ENCODE peak calls at places on chromosome X, in eight cellular contexts. One of them, this sample, is unnamed.

GRCh38 chrX:10906861-10907260 is 204.3 kb upstream of the HCCS start:
- DNase-seq in HCT116: no peak
- DNase-seq in kidney: no peak
- DNase-seq in heart right ventricle: no peak
- DNase-seq in A549: no peak
- DNase-seq in hepatocyte: no peak
- DNase-seq in uterus: no peak
- DNase-seq in endodermal cell: no peak
- DNase-seq in this sample: no peak

GRCh38 chrX:2928583-2929434 is at the start of gene ARSD:
- DNase-seq in HCT116: peak; percentile 55
- DNase-seq in kidney: peak; percentile 99
- DNase-seq in heart right ventricle: peak; percentile 87
- DNase-seq in A549: peak; percentile 73
- DNase-seq in hepatocyte: peak; percentile 98
- DNase-seq in uterus: peak; percentile 94
- DNase-seq in endodermal cell: peak; percentile 98
- DNase-seq in this sample: peak; percentile 67

GRCh38 chrX:155144926-155145325 is 71.3 kb upstream of the VBP1 start:
- DNase-seq in HCT116: no peak
- DNase-seq in kidney: no peak
- DNase-seq in heart right ventricle: no peak
- DNase-seq in A549: no peak
- DNase-seq in hepatocyte: no peak
- DNase-seq in uterus: no peak
- DNase-seq in endodermal cell: no peak
- DNase-seq in this sample: peak; percentile 15

GRCh38 chrX:150454508-150455219 is 91.5 kb downstream of the MAMLD1 start:
- DNase-seq in HCT116: no peak
- DNase-seq in kidney: no peak
- DNase-seq in heart right ventricle: no peak
- DNase-seq in A549: no peak
- DNase-seq in hepatocyte: no peak
- DNase-seq in uterus: no peak
- DNase-seq in endodermal cell: no peak
- DNase-seq in this sample: no peak

GRCh38 chrX:154980330-154981115 is 42.0 kb downstream of the F8 start:
- DNase-seq in HCT116: peak; percentile 45
- DNase-seq in kidney: peak; percentile 64
- DNase-seq in heart right ventricle: peak; percentile 74
- DNase-seq in A549: peak; percentile 48
- DNase-seq in hepatocyte: peak; percentile 71
- DNase-seq in uterus: peak; percentile 75
- DNase-seq in endodermal cell: peak; percentile 88
- DNase-seq in this sample: peak; percentile 31

GRCh38 chrX:13923845-13924244 is 105.8 kb downstream of the GEMIN8 start:
- DNase-seq in HCT116: no peak
- DNase-seq in kidney: no peak
- DNase-seq in heart right ventricle: no peak
- DNase-seq in A549: no peak
- DNase-seq in hepatocyte: no peak
- DNase-seq in uterus: no peak
- DNase-seq in endodermal cell: no peak
- DNase-seq in this sample: peak; percentile 26

GRCh38 chrX:11672213-11672612 is 6.5 kb upstream of the ARHGAP6 start:
- DNase-seq in HCT116: no peak
- DNase-seq in kidney: no peak
- DNase-seq in heart right ventricle: no peak
- DNase-seq in A549: no peak
- DNase-seq in hepatocyte: no peak
- DNase-seq in uterus: no peak
- DNase-seq in endodermal cell: no peak
- DNase-seq in this sample: no peak

GRCh38 chrX:49184294-49185061 is 1.7 kb downstream of the PRICKLE3 start:
- DNase-seq in HCT116: peak; percentile 86
- DNase-seq in kidney: peak; percentile 97
- DNase-seq in heart right ventricle: peak; percentile 92
- DNase-seq in A549: peak; percentile 69
- DNase-seq in hepatocyte: peak; percentile 93
- DNase-seq in uterus: peak; percentile 97
- DNase-seq in endodermal cell: peak; percentile 97
- DNase-seq in this sample: peak; percentile 76

GRCh38 chrX:131704136-131704695 is 160.3 kb downstream of the OR13H1 start:
- DNase-seq in HCT116: no peak
- DNase-seq in kidney: peak; percentile 91
- DNase-seq in heart right ventricle: peak; percentile 4
- DNase-seq in A549: peak; percentile 55
- DNase-seq in hepatocyte: no peak
- DNase-seq in uterus: peak; percentile 94
- DNase-seq in endodermal cell: no peak
- DNase-seq in this sample: no peak

GRCh38 chrX:20487227-20487626 is 220.5 kb upstream of the RPS6KA3 start:
- DNase-seq in HCT116: peak; percentile 1
- DNase-seq in kidney: no peak
- DNase-seq in heart right ventricle: no peak
- DNase-seq in A549: no peak
- DNase-seq in hepatocyte: no peak
- DNase-seq in uterus: no peak
- DNase-seq in endodermal cell: no peak
- DNase-seq in this sample: peak; percentile 20

GRCh38 chrX:5681159-5681558 is 547.5 kb downstream of the NLGN4X start:
- DNase-seq in HCT116: no peak
- DNase-seq in kidney: no peak
- DNase-seq in heart right ventricle: no peak
- DNase-seq in A549: no peak
- DNase-seq in hepatocyte: peak; percentile 21
- DNase-seq in uterus: no peak
- DNase-seq in endodermal cell: no peak
- DNase-seq in this sample: no peak

GRCh38 chrX:150198776-150199175 is 164.3 kb upstream of the MAMLD1 start:
- DNase-seq in HCT116: no peak
- DNase-seq in kidney: no peak
- DNase-seq in heart right ventricle: no peak
- DNase-seq in A549: no peak
- DNase-seq in hepatocyte: no peak
- DNase-seq in uterus: no peak
- DNase-seq in endodermal cell: no peak
- DNase-seq in this sample: no peak

GRCh38 chrX:22135171-22135711 is 103.1 kb downstream of the PHEX start:
- DNase-seq in HCT116: no peak
- DNase-seq in kidney: no peak
- DNase-seq in heart right ventricle: no peak
- DNase-seq in A549: no peak
- DNase-seq in hepatocyte: no peak
- DNase-seq in uterus: no peak
- DNase-seq in endodermal cell: no peak
- DNase-seq in this sample: peak; percentile 26

GRCh38 chrX:46311581-46312120 is 233.6 kb downstream of the ZNF674 start:
- DNase-seq in HCT116: no peak
- DNase-seq in kidney: no peak
- DNase-seq in heart right ventricle: no peak
- DNase-seq in A549: no peak
- DNase-seq in hepatocyte: no peak
- DNase-seq in uterus: no peak
- DNase-seq in endodermal cell: no peak
- DNase-seq in this sample: no peak

GRCh38 chrX:155612312-155613224 is at the start of gene TMLHE:
- DNase-seq in HCT116: peak; percentile 19
- DNase-seq in kidney: peak; percentile 88
- DNase-seq in heart right ventricle: peak; percentile 61
- DNase-seq in A549: peak; percentile 46
- DNase-seq in hepatocyte: peak; percentile 80
- DNase-seq in uterus: peak; percentile 41
- DNase-seq in endodermal cell: peak; percentile 78
- DNase-seq in this sample: peak; percentile 6

GRCh38 chrX:79169484-79169883 is 25.0 kb downstream of the GPR174 start:
- DNase-seq in HCT116: no peak
- DNase-seq in kidney: no peak
- DNase-seq in heart right ventricle: no peak
- DNase-seq in A549: no peak
- DNase-seq in hepatocyte: no peak
- DNase-seq in uterus: no peak
- DNase-seq in endodermal cell: no peak
- DNase-seq in this sample: no peak

DNA sequence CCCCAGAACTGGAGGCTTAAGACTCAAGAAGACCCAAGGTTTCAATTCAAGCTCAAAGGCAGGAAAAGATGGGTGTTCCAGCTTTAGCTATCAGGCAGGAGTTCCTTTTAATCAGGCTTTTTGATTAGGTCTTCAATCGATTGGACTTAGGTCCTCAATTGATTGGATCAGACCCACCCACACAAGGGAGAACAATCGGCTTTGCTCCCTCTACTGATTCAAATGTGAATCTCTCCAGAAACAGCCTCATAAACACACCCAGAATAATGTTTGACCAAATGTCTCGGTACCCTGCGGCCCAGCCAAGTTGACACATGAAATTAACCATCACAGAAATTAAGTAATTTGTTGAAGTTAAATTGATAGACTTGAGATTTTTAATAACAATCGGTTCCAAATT is 917.1 kb upstream of the FTHL17 start:
- DNase-seq in HCT116: no peak
- DNase-seq in kidney: no peak
- DNase-seq in heart right ventricle: no peak
- DNase-seq in A549: no peak
- DNase-seq in hepatocyte: no peak
- DNase-seq in uterus: no peak
- DNase-seq in endodermal cell: no peak
- DNase-seq in this sample: no peak
- TF ChIP-seq CTCF in HCT116: no peak
- TF ChIP-seq CTCF in kidney: no peak
- TF ChIP-seq CTCF in heart right ventricle: no peak
- TF ChIP-seq CTCF in A549: no peak
- TF ChIP-seq CTCF in hepatocyte: no peak
- TF ChIP-seq CTCF in uterus: no peak
- TF ChIP-seq CTCF in endodermal cell: peak; percentile 47
- TF ChIP-seq CTCF in this sample: no peak

GRCh38 chrX:7314425-7314824 is 166.5 kb upstream of the PUDP start:
- DNase-seq in HCT116: no peak
- DNase-seq in kidney: no peak
- DNase-seq in heart right ventricle: no peak
- DNase-seq in A549: no peak
- DNase-seq in hepatocyte: no peak
- DNase-seq in uterus: no peak
- DNase-seq in endodermal cell: no peak
- DNase-seq in this sample: no peak

GRCh38 chrX:7318246-7318645 is 170.3 kb upstream of the PUDP start:
- DNase-seq in HCT116: no peak
- DNase-seq in kidney: no peak
- DNase-seq in heart right ventricle: no peak
- DNase-seq in A549: no peak
- DNase-seq in hepatocyte: no peak
- DNase-seq in uterus: no peak
- DNase-seq in endodermal cell: no peak
- DNase-seq in this sample: no peak

GRCh38 chrX:7316280-7316679 is 168.3 kb upstream of the PUDP start:
- DNase-seq in HCT116: no peak
- DNase-seq in kidney: no peak
- DNase-seq in heart right ventricle: no peak
- DNase-seq in A549: no peak
- DNase-seq in hepatocyte: no peak
- DNase-seq in uterus: no peak
- DNase-seq in endodermal cell: no peak
- DNase-seq in this sample: peak; percentile 14

GRCh38 chrX:7318661-7319060 is 170.7 kb upstream of the PUDP start:
- DNase-seq in HCT116: no peak
- DNase-seq in kidney: no peak
- DNase-seq in heart right ventricle: no peak
- DNase-seq in A549: no peak
- DNase-seq in hepatocyte: no peak
- DNase-seq in uterus: no peak
- DNase-seq in endodermal cell: peak; percentile 45
- DNase-seq in this sample: no peak

DNA sequence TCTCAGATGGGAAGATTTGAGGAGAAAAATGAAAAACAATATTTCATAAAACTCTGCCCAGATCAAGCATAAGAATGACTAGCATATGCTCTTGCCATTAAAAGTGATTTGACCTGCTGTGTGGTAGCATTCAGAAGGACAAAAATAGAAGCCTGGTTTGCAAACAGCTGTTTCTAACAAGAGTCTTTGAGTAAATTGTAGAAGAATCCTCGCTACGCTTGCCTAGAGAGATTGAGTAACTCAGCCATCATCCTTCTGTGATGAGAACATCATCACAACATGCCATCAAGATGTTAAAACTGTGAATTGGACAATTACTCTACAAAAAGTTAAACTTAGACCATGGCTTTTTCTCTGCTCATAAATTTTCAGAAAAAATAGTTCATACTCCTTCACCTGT is 168.9 kb upstream of the PUDP start:
- DNase-seq in HCT116: no peak
- DNase-seq in kidney: no peak
- DNase-seq in heart right ventricle: no peak
- DNase-seq in A549: no peak
- DNase-seq in hepatocyte: no peak
- DNase-seq in uterus: no peak
- DNase-seq in endodermal cell: no peak
- DNase-seq in this sample: no peak
- H3K27ac ChIP-seq in HCT116: no peak overlapping the region
- H3K27ac ChIP-seq in kidney: no peak overlapping the region
- H3K27ac ChIP-seq in heart right ventricle: no peak overlapping the region
- H3K27ac ChIP-seq in A549: no peak overlapping the region
- H3K27ac ChIP-seq in hepatocyte: no peak overlapping the region
- H3K27ac ChIP-seq in uterus: no peak overlapping the region
- H3K27ac ChIP-seq in endodermal cell: no peak overlapping the region
- H3K27ac ChIP-seq in this sample: no peak overlapping the region

DNA sequence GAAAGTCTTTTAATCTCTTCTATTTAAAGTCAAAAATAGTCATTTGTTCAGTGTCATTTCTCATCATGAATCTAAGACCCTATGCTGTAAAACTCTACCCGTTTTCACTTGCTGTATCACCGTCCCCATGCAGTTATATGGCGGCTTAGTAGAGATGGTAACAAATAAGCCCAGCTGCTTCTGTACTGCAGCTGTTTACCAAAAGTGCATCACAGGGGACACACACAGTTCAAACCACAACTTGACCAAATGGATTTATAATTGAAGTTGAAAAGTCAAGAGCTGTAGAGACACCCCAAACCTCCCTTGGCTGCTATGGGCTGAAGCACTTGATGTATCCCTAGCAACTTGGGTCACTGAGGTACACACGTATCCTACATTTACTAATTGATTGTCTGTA is 219.0 kb upstream of the FGF13 start:
- DNase-seq in HCT116: no peak
- DNase-seq in kidney: no peak
- DNase-seq in heart right ventricle: no peak
- DNase-seq in A549: no peak
- DNase-seq in hepatocyte: no peak
- DNase-seq in uterus: no peak
- DNase-seq in endodermal cell: no peak
- DNase-seq in this sample: no peak
- TF ChIP-seq CTCF in HCT116: no peak
- TF ChIP-seq CTCF in kidney: no peak
- TF ChIP-seq CTCF in heart right ventricle: no peak
- TF ChIP-seq CTCF in A549: no peak
- TF ChIP-seq CTCF in hepatocyte: no peak
- TF ChIP-seq CTCF in uterus: no peak
- TF ChIP-seq CTCF in endodermal cell: no peak
- TF ChIP-seq CTCF in this sample: no peak

DNA sequence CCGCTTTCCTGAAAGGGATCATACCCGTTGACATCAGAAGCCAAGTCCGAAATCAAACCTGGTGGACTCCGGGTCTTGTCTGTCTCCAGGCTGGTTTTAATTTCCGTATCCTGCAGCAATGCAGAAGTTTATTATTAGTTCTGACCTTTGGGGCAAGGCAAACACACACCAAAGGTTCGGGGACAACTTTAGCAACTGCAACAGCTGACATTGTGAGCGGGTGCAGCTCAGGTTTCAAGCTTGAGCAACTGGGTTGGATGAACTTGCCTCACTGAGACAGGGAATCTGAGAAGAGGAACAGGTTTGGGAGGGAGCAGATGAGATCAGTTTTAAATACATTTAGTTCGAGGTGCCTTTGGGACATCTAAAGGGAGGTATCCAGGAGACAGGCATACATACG is 110.7 kb downstream of the GNL3L start:
- DNase-seq in HCT116: no peak
- DNase-seq in kidney: no peak
- DNase-seq in heart right ventricle: no peak
- DNase-seq in A549: no peak
- DNase-seq in hepatocyte: peak; percentile 14
- DNase-seq in uterus: no peak
- DNase-seq in endodermal cell: peak; percentile 48
- DNase-seq in this sample: no peak
- H3K27ac ChIP-seq in HCT116: no peak overlapping the region
- H3K27ac ChIP-seq in kidney: no peak overlapping the region
- H3K27ac ChIP-seq in heart right ventricle: peak overlapping the region; percentile 92
- H3K27ac ChIP-seq in A549: peak overlapping the region; percentile 92
- H3K27ac ChIP-seq in hepatocyte: peak overlapping the region; percentile 97
- H3K27ac ChIP-seq in uterus: peak overlapping the region; percentile 91
- H3K27ac ChIP-seq in endodermal cell: no peak overlapping the region
- H3K27ac ChIP-seq in this sample: no peak overlapping the region

This sample was measured in RWPE1.